ENCODE peak calls at places on chromosomes 11 and 22, in four cellular contexts. One of them, this sample, is unnamed.

GRCh38 chr11:80860632-80861031 is 1419.8 kb upstream of the TENM4 start:
- DNase-seq in thoracic aorta: no peak
- DNase-seq in retinal pigment epithelial cell: peak; percentile 34
- DNase-seq in adrenal gland: no peak
- DNase-seq in this sample: no peak

GRCh38 chr11:6911946-6912345 is 8.9 kb upstream of the OR2D3 start:
- DNase-seq in retinal pigment epithelial cell: no peak
- DNase-seq in adrenal gland: no peak
- DNase-seq in thoracic aorta: no peak
- DNase-seq in this sample: no peak

GRCh38 chr22:49694462-49695260 is 133.0 kb downstream of the BRD1 start:
- DNase-seq in thoracic aorta: no peak
- DNase-seq in retinal pigment epithelial cell: no peak
- DNase-seq in adrenal gland: no peak
- DNase-seq in this sample: no peak

GRCh38 chr11:74605403-74605802 is 13.0 kb downstream of the POLD3 start:
- DNase-seq in adrenal gland: no peak
- DNase-seq in retinal pigment epithelial cell: no peak
- DNase-seq in thoracic aorta: no peak
- DNase-seq in this sample: no peak

GRCh38 chr11:102613455-102613854 is 11.7 kb downstream of the MMP20 start:
- DNase-seq in retinal pigment epithelial cell: no peak
- DNase-seq in thoracic aorta: no peak
- DNase-seq in adrenal gland: no peak
- DNase-seq in this sample: no peak

GRCh38 chr11:37511425-37511933 is 913.4 kb upstream of the RAG2 start:
- DNase-seq in retinal pigment epithelial cell: no peak
- DNase-seq in adrenal gland: no peak
- DNase-seq in thoracic aorta: no peak
- DNase-seq in this sample: no peak

GRCh38 chr22:17719911-17720310 is 54.4 kb downstream of the BID start:
- DNase-seq in retinal pigment epithelial cell: no peak
- DNase-seq in thoracic aorta: no peak
- DNase-seq in adrenal gland: no peak
- DNase-seq in this sample: no peak

GRCh38 chr22:42957958-42958357 is 57.0 kb downstream of the PACSIN2 start:
- DNase-seq in adrenal gland: peak; percentile 62
- DNase-seq in thoracic aorta: no peak
- DNase-seq in retinal pigment epithelial cell: no peak
- DNase-seq in this sample: no peak

GRCh38 chr11:134019500-134019899 is 49.4 kb upstream of the JAM3 start:
- DNase-seq in thoracic aorta: no peak
- DNase-seq in retinal pigment epithelial cell: no peak
- DNase-seq in adrenal gland: no peak
- DNase-seq in this sample: no peak

GRCh38 chr22:48888466-48889208 is 939.0 kb downstream of the BRD1 start:
- DNase-seq in retinal pigment epithelial cell: no peak
- DNase-seq in thoracic aorta: no peak
- DNase-seq in adrenal gland: no peak
- DNase-seq in this sample: no peak

GRCh38 chr11:114625294-114625693 is 29.7 kb upstream of the NXPE4 start:
- DNase-seq in retinal pigment epithelial cell: no peak
- DNase-seq in adrenal gland: no peak
- DNase-seq in thoracic aorta: no peak
- DNase-seq in this sample: no peak

GRCh38 chr11:124535552-124536232 is 7.8 kb downstream of the OR8B12 start:
- DNase-seq in retinal pigment epithelial cell: no peak
- DNase-seq in adrenal gland: no peak
- DNase-seq in thoracic aorta: no peak
- DNase-seq in this sample: no peak

GRCh38 chr22:35837328-35837727 is 119.7 kb downstream of the APOL5 start:
- DNase-seq in retinal pigment epithelial cell: no peak
- DNase-seq in thoracic aorta: no peak
- DNase-seq in adrenal gland: no peak
- DNase-seq in this sample: no peak

GRCh38 chr11:69009441-69010211 is 3.4 kb downstream of the MRGPRF start:
- DNase-seq in retinal pigment epithelial cell: no peak
- DNase-seq in adrenal gland: no peak
- DNase-seq in thoracic aorta: no peak
- DNase-seq in this sample: no peak

GRCh38 chr22:42365942-42366660 is 66.1 kb downstream of the NFAM1 start:
- DNase-seq in adrenal gland: no peak
- DNase-seq in retinal pigment epithelial cell: no peak
- DNase-seq in thoracic aorta: no peak
- DNase-seq in this sample: no peak

GRCh38 chr22:50671641-50672040 is 982 bp upstream of the SHANK3 start:
- DNase-seq in retinal pigment epithelial cell: no peak
- DNase-seq in adrenal gland: peak; percentile 50
- DNase-seq in thoracic aorta: no peak
- DNase-seq in this sample: no peak

GRCh38 chr11:112017538-112017937 is 7.7 kb upstream of the DLAT start:
- DNase-seq in retinal pigment epithelial cell: no peak
- DNase-seq in adrenal gland: no peak
- DNase-seq in thoracic aorta: no peak
- DNase-seq in this sample: no peak

GRCh38 chr11:32902089-32902665 is 9.6 kb downstream of the QSER1 start:
- DNase-seq in thoracic aorta: no peak
- DNase-seq in adrenal gland: peak; percentile 58
- DNase-seq in retinal pigment epithelial cell: no peak
- DNase-seq in this sample: no peak

GRCh38 chr11:106706355-106706754 is 311.9 kb downstream of the GUCY1A2 start:
- DNase-seq in retinal pigment epithelial cell: peak; percentile 89
- DNase-seq in adrenal gland: no peak
- DNase-seq in thoracic aorta: no peak
- DNase-seq in this sample: no peak

GRCh38 chr11:63999349-64000025 is 13.2 kb downstream of the OTUB1 start:
- DNase-seq in thoracic aorta: peak; percentile 16
- DNase-seq in adrenal gland: peak; percentile 86
- DNase-seq in retinal pigment epithelial cell: no peak
- DNase-seq in this sample: peak; percentile 80

GRCh38 chr11:74773481-74773880 is 24.8 kb downstream of the RNF169 start:
- DNase-seq in retinal pigment epithelial cell: no peak
- DNase-seq in adrenal gland: no peak
- DNase-seq in thoracic aorta: no peak
- DNase-seq in this sample: no peak

GRCh38 chr22:21755855-21756284 is 20.3 kb upstream of the YPEL1 start:
- DNase-seq in adrenal gland: no peak
- DNase-seq in retinal pigment epithelial cell: no peak
- DNase-seq in thoracic aorta: no peak
- DNase-seq in this sample: no peak

GRCh38 chr11:62514151-62514550 is 32.5 kb downstream of the AHNAK start:
- DNase-seq in thoracic aorta: no peak
- DNase-seq in adrenal gland: no peak
- DNase-seq in retinal pigment epithelial cell: no peak
- DNase-seq in this sample: no peak

GRCh38 chr11:43895601-43896000 is 15.0 kb downstream of the ALKBH3 start:
- DNase-seq in thoracic aorta: no peak
- DNase-seq in adrenal gland: no peak
- DNase-seq in retinal pigment epithelial cell: no peak
- DNase-seq in this sample: no peak

GRCh38 chr11:3840289-3840869 is 380 bp downstream of the RHOG start:
- DNase-seq in retinal pigment epithelial cell: no peak
- DNase-seq in thoracic aorta: peak; percentile 25
- DNase-seq in adrenal gland: peak; percentile 75
- DNase-seq in this sample: no peak